ENCODE peak calls at places on chromosomes 6 and 20, in six cellular contexts. V, O, C, M, L and R are unnamed samples.

GRCh38 chr6:127069659-127070279 is 48.7 kb upstream of the RSPO3 start:
- DNase-seq in V (peak; percentile 10), O (peak; percentile 53), C (peak; percentile 45), M (no peak), L (peak; percentile 39), R (no peak)

GRCh38 chr6:141202641-141203040 is 930.1 kb upstream of the GJE1 start:
- DNase-seq in V (no peak), O (no peak), C (no peak), M (no peak), L (no peak), R (no peak)

GRCh38 chr6:162119349-162119748 is 608.2 kb downstream of the PRKN start:
- DNase-seq in V (no peak), O (no peak), C (no peak), M (peak; percentile 44), L (no peak), R (peak; percentile 17)

GRCh38 chr6:31107052-31107451 is 5.3 kb downstream of the C6orf15 start:
- DNase-seq in V (no peak), O (no peak), C (no peak), M (no peak), L (no peak), R (no peak)

GRCh38 chr20:57615472-57615855 is 4.8 kb downstream of the ZBP1 start:
- DNase-seq in V (no peak), O (no peak), C (no peak), M (no peak), L (no peak), R (no peak)

GRCh38 chr6:1437553-1438406 is 48.4 kb downstream of the FOXF2 start:
- DNase-seq in V (no peak), O (no peak), C (no peak), M (no peak), L (no peak), R (no peak)

GRCh38 chr20:56433221-56433879 is 21.3 kb downstream of the CASS4 start:
- DNase-seq in V (no peak), O (no peak), C (no peak), M (no peak), L (no peak), R (no peak)

GRCh38 chr6:35146453-35146852 is 5.3 kb upstream of the TCP11 start:
- DNase-seq in V (peak; percentile 35), O (peak; percentile 72), C (peak; percentile 55), M (no peak), L (peak; percentile 63), R (peak; percentile 37)

GRCh38 chr20:61940976-61941720 is 124.5 kb downstream of the TAF4 start:
- DNase-seq in V (no peak), O (no peak), C (no peak), M (peak; percentile 18), L (no peak), R (no peak)

GRCh38 chr20:63248835-63249591 is 5.2 kb downstream of the NKAIN4 start:
- DNase-seq in V (no peak), O (no peak), C (no peak), M (no peak), L (no peak), R (no peak)

GRCh38 chr6:31548423-31548873 is 1.0 kb downstream of the NFKBIL1 start:
- DNase-seq in V (no peak), O (no peak), C (no peak), M (no peak), L (no peak), R (no peak)

GRCh38 chr6:168540713-168541291 is 99.8 kb downstream of the SMOC2 start:
- DNase-seq in V (no peak), O (no peak), C (no peak), M (no peak), L (no peak), R (no peak)
- H3K9me3 ChIP-seq in V (no peaks in the 10 kb centered on the region), O (no peaks in the 10 kb centered on the region), C (peaks cover 52% of the 10 kb centered on the region), M (no peaks in the 10 kb centered on the region), L (no peaks in the 10 kb centered on the region), R (no peaks in the 10 kb centered on the region)

DNA sequence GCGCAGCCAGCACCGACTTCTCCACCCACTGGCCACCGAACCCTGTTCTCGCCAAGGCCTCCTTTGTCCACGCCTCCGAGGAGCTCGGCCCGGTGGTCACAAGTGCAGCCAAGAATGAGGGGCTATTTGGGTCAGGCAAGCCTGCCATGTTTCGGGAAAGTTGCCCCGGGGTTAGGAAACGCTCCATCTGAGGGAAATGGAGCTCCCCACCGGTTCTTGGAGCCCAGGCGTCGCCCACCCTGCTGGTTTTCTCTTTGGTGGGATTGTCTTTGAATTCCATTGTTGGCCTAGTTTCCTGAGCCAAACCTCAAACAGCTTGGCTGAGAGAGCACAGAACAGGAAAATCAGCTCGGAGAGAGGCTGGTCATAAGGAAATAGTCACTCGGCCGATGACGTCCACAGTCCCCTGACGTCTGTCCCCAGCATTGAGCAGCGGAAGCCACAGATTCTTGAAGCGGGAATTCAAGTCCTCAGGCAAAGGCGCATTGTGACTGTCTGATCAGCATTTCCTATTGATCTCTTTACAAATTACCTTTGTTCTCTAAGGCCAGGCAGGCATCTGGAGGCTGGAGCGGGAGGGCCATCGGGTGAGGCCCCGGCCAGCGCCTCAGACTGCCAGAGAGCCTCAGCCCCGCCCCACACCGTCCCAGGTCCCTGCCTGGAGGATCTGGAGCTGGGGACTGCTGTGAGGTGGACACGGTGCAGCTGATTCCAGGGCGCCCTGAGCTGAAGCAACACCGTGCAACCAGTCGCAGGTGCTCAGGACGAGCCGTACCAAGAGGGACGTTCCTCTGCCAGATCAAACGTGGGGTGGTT is 138.6 kb downstream of the DLL1 start:
- DNase-seq in V (no peak), O (no peak), C (no peak), M (peak; percentile 62), L (no peak), R (peak; percentile 87)
- H3K9me3 ChIP-seq in V (no peaks in the 10 kb centered on the region), O (no peaks in the 10 kb centered on the region), C (peaks cover 32% of the 10 kb centered on the region), M (no peaks in the 10 kb centered on the region), L (no peaks in the 10 kb centered on the region), R (no peaks in the 10 kb centered on the region)

GRCh38 chr20:59620860-59621485 is 16.6 kb downstream of the PHACTR3 start:
- DNase-seq in V (no peak), O (no peak), C (no peak), M (no peak), L (no peak), R (no peak)

GRCh38 chr20:59623583-59623982 is 19.2 kb downstream of the PHACTR3 start:
- DNase-seq in V (no peak), O (no peak), C (no peak), M (no peak), L (no peak), R (no peak)

GRCh38 chr20:59623133-59623532 is 18.8 kb downstream of the PHACTR3 start:
- DNase-seq in V (no peak), O (no peak), C (no peak), M (no peak), L (no peak), R (no peak)

GRCh38 chr20:59624401-59624800 is 20.1 kb downstream of the PHACTR3 start:
- DNase-seq in V (no peak), O (no peak), C (no peak), M (no peak), L (no peak), R (no peak)

GRCh38 chr20:59622496-59622895 is 18.2 kb downstream of the PHACTR3 start:
- DNase-seq in V (no peak), O (no peak), C (no peak), M (no peak), L (no peak), R (no peak)
- H3K9me3 ChIP-seq in V (no peaks in the 10 kb centered on the region), O (no peaks in the 10 kb centered on the region), C (peaks cover 34% of the 10 kb centered on the region), M (no peaks in the 10 kb centered on the region), L (no peaks in the 10 kb centered on the region), R (no peaks in the 10 kb centered on the region)

GRCh38 chr6:159996087-159996622 is 27.3 kb downstream of the IGF2R start:
- DNase-seq in V (no peak), O (no peak), C (no peak), M (no peak), L (no peak), R (no peak)
- H3K9me3 ChIP-seq in V (no peaks in the 10 kb centered on the region), O (no peaks in the 10 kb centered on the region), C (no peaks in the 10 kb centered on the region), M (no peaks in the 10 kb centered on the region), L (no peaks in the 10 kb centered on the region), R (no peaks in the 10 kb centered on the region)

DNA sequence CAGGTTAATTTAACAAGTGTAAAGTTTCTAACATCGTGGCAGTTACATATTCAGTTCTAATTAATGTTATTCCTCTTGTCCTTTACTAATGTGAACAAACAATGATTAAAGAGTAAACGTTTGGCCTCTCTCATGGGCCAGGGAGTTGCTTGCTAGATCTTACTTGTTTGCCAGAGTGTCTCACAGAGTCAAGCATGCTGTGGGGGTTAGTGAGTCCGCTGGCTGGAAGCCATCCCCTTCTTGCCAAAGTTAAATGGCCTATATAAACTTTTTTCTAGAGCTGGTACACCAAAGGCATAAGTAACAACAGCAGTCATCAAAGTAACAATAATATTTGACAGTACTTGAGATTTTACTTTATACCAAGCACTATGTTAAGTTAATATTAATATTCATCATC is 224.4 kb downstream of the RFPL4B start:
- DNase-seq in V (no peak), O (no peak), C (peak; percentile 72), M (peak; percentile 35), L (no peak), R (peak; percentile 19)
- H3K9me3 ChIP-seq in V (no peaks in the 10 kb centered on the region), O (no peaks in the 10 kb centered on the region), C (no peaks in the 10 kb centered on the region), M (no peaks in the 10 kb centered on the region), L (no peaks in the 10 kb centered on the region), R (no peaks in the 10 kb centered on the region)

DNA sequence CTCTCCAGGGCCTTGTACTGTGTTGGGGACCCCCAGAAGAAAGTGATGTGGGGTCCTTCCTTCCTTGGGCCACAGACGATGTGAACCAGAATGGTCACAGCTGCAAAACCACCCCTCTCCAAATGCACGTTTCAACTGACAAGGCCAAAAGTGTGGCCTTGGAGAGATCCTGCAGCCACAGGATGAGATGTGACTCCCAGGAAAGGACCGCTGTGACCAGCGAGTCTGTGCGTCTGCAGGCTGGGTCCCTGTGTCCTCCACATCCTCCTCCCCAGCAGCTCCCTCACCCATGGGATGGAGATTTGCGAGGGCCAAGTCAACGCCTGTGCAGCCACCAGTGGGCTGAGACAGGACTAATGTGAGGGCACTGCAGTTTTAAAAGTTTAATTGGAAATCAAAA is 247.0 kb downstream of the ERMARD start:
- DNase-seq in V (no peak), O (no peak), C (no peak), M (no peak), L (no peak), R (no peak)
- H3K9me3 ChIP-seq in V (no peaks in the 10 kb centered on the region), O (no peaks in the 10 kb centered on the region), C (peaks cover 25% of the 10 kb centered on the region), M (no peaks in the 10 kb centered on the region), L (peaks cover 31% of the 10 kb centered on the region), R (peaks cover 3% of the 10 kb centered on the region)